ENCODE peak calls at places on chromosomes 6 and 20, in four cellular contexts. One of them, this sample, is unnamed.

GRCh38 chr6:148967546-148967945 is 220.7 kb downstream of the UST start:
- DNase-seq in GM12878: no peak
- DNase-seq in CD4-positive, alpha-beta T cell: no peak
- DNase-seq in upper lobe of right lung: no peak
- DNase-seq in this sample: no peak

GRCh38 chr6:11069760-11070159 is 23.9 kb upstream of the SMIM13 start:
- DNase-seq in GM12878: no peak
- DNase-seq in CD4-positive, alpha-beta T cell: no peak
- DNase-seq in upper lobe of right lung: no peak
- DNase-seq in this sample: no peak

GRCh38 chr6:149935246-149935645 is 6.6 kb upstream of the ULBP2 start:
- DNase-seq in GM12878: no peak
- DNase-seq in CD4-positive, alpha-beta T cell: no peak
- DNase-seq in upper lobe of right lung: no peak
- DNase-seq in this sample: no peak

GRCh38 chr6:102853249-102853955 is 1459.9 kb downstream of the GRIK2 start:
- DNase-seq in GM12878: no peak
- DNase-seq in CD4-positive, alpha-beta T cell: no peak
- DNase-seq in upper lobe of right lung: no peak
- DNase-seq in this sample: no peak

GRCh38 chr20:1555952-1556351 is 1.6 kb downstream of the SIRPD start:
- DNase-seq in GM12878: no peak
- DNase-seq in CD4-positive, alpha-beta T cell: no peak
- DNase-seq in upper lobe of right lung: no peak
- DNase-seq in this sample: no peak

GRCh38 chr6:35140991-35141720 is at the start of gene TCP11:
- DNase-seq in GM12878: no peak
- DNase-seq in CD4-positive, alpha-beta T cell: peak
- DNase-seq in upper lobe of right lung: peak
- DNase-seq in this sample: peak

GRCh38 chr6:144346719-144347446 is 61.7 kb downstream of the UTRN start:
- DNase-seq in GM12878: no peak
- DNase-seq in CD4-positive, alpha-beta T cell: no peak
- DNase-seq in upper lobe of right lung: no peak
- DNase-seq in this sample: peak

GRCh38 chr6:119182404-119182803 is 103.9 kb upstream of the FAM184A start:
- DNase-seq in GM12878: no peak
- DNase-seq in CD4-positive, alpha-beta T cell: no peak
- DNase-seq in upper lobe of right lung: no peak
- DNase-seq in this sample: no peak

GRCh38 chr6:90294989-90295853 is 1.4 kb downstream of the BACH2 start:
- DNase-seq in GM12878: no peak
- DNase-seq in CD4-positive, alpha-beta T cell: peak
- DNase-seq in upper lobe of right lung: peak
- DNase-seq in this sample: peak

GRCh38 chr6:142380626-142381025 is 78.8 kb downstream of the ADGRG6 start:
- DNase-seq in GM12878: no peak
- DNase-seq in CD4-positive, alpha-beta T cell: no peak
- DNase-seq in upper lobe of right lung: no peak
- DNase-seq in this sample: no peak

GRCh38 chr6:26235240-26235730 is 129.7 kb upstream of the BTN3A2 start:
- DNase-seq in GM12878: no peak
- DNase-seq in CD4-positive, alpha-beta T cell: no peak
- DNase-seq in upper lobe of right lung: no peak
- DNase-seq in this sample: no peak

GRCh38 chr20:20690676-20691476 is 21.6 kb downstream of the RALGAPA2 start:
- DNase-seq in GM12878: peak
- DNase-seq in CD4-positive, alpha-beta T cell: no peak
- DNase-seq in upper lobe of right lung: no peak
- DNase-seq in this sample: peak

GRCh38 chr6:1809359-1809988 is 199.8 kb downstream of the FOXC1 start:
- DNase-seq in GM12878: no peak
- DNase-seq in CD4-positive, alpha-beta T cell: no peak
- DNase-seq in upper lobe of right lung: no peak
- DNase-seq in this sample: no peak

GRCh38 chr20:381581-382290 is 1.2 kb downstream of the TRIB3 start:
- DNase-seq in GM12878: peak
- DNase-seq in CD4-positive, alpha-beta T cell: peak
- DNase-seq in upper lobe of right lung: peak
- DNase-seq in this sample: peak

GRCh38 chr6:130063806-130064205 is 45.4 kb downstream of the L3MBTL3 start:
- DNase-seq in GM12878: no peak
- DNase-seq in CD4-positive, alpha-beta T cell: no peak
- DNase-seq in upper lobe of right lung: no peak
- DNase-seq in this sample: no peak

GRCh38 chr6:6798430-6798829 is 209.9 kb downstream of the LY86 start:
- DNase-seq in GM12878: no peak
- DNase-seq in CD4-positive, alpha-beta T cell: no peak
- DNase-seq in upper lobe of right lung: no peak
- DNase-seq in this sample: no peak

GRCh38 chr6:70241031-70241430 is 61.9 kb downstream of the COL9A1 start:
- DNase-seq in GM12878: no peak
- DNase-seq in CD4-positive, alpha-beta T cell: no peak
- DNase-seq in upper lobe of right lung: no peak
- DNase-seq in this sample: no peak

GRCh38 chr6:116096979-116097816 is 3.5 kb upstream of the NT5DC1 start:
- DNase-seq in GM12878: no peak
- DNase-seq in CD4-positive, alpha-beta T cell: no peak
- DNase-seq in upper lobe of right lung: no peak
- DNase-seq in this sample: no peak

GRCh38 chr6:14335071-14335470 is 217.5 kb downstream of the CD83 start:
- DNase-seq in GM12878: no peak
- DNase-seq in CD4-positive, alpha-beta T cell: no peak
- DNase-seq in upper lobe of right lung: no peak
- DNase-seq in this sample: no peak

GRCh38 chr6:137975058-137975940 is 108.2 kb downstream of the TNFAIP3 start:
- DNase-seq in GM12878: peak
- DNase-seq in CD4-positive, alpha-beta T cell: no peak
- DNase-seq in upper lobe of right lung: no peak
- DNase-seq in this sample: peak
- H3K27ac ChIP-seq in GM12878: peak
- H3K27ac ChIP-seq in CD4-positive, alpha-beta T cell: peak
- H3K27ac ChIP-seq in upper lobe of right lung: peak
- H3K27ac ChIP-seq in this sample: no peak

GRCh38 chr6:94251878-94252277 is 832.5 kb upstream of the EPHA7 start:
- DNase-seq in GM12878: no peak
- DNase-seq in CD4-positive, alpha-beta T cell: no peak
- DNase-seq in upper lobe of right lung: no peak
- DNase-seq in this sample: no peak

GRCh38 chr6:94254689-94255088 is 835.3 kb upstream of the EPHA7 start:
- DNase-seq in GM12878: no peak
- DNase-seq in CD4-positive, alpha-beta T cell: no peak
- DNase-seq in upper lobe of right lung: no peak
- DNase-seq in this sample: no peak
- TF ChIP-seq CTCF in GM12878: no peak
- TF ChIP-seq CTCF in CD4-positive, alpha-beta T cell: no peak
- TF ChIP-seq CTCF in upper lobe of right lung: no peak
- TF ChIP-seq CTCF in this sample: no peak

GRCh38 chr6:134589512-134589911 is 271.6 kb upstream of the SGK1 start:
- DNase-seq in GM12878: no peak
- DNase-seq in CD4-positive, alpha-beta T cell: no peak
- DNase-seq in upper lobe of right lung: no peak
- DNase-seq in this sample: peak
- H3K27ac ChIP-seq in GM12878: no peak
- H3K27ac ChIP-seq in CD4-positive, alpha-beta T cell: no peak
- H3K27ac ChIP-seq in upper lobe of right lung: no peak
- H3K27ac ChIP-seq in this sample: no peak

GRCh38 chr6:18584372-18584771 is 197.2 kb downstream of the RNF144B start:
- DNase-seq in GM12878: no peak
- DNase-seq in CD4-positive, alpha-beta T cell: no peak
- DNase-seq in upper lobe of right lung: no peak
- DNase-seq in this sample: no peak
- TF ChIP-seq CTCF in GM12878: no peak
- TF ChIP-seq CTCF in CD4-positive, alpha-beta T cell: no peak
- TF ChIP-seq CTCF in upper lobe of right lung: no peak
- TF ChIP-seq CTCF in this sample: no peak

GRCh38 chr6:37029249-37029959 is 23.9 kb downstream of the FGD2 start:
- DNase-seq in GM12878: no peak
- DNase-seq in CD4-positive, alpha-beta T cell: no peak
- DNase-seq in upper lobe of right lung: peak
- DNase-seq in this sample: peak
- H3K27ac ChIP-seq in GM12878: no peak
- H3K27ac ChIP-seq in CD4-positive, alpha-beta T cell: no peak
- H3K27ac ChIP-seq in upper lobe of right lung: no peak
- H3K27ac ChIP-seq in this sample: no peak

DNA sequence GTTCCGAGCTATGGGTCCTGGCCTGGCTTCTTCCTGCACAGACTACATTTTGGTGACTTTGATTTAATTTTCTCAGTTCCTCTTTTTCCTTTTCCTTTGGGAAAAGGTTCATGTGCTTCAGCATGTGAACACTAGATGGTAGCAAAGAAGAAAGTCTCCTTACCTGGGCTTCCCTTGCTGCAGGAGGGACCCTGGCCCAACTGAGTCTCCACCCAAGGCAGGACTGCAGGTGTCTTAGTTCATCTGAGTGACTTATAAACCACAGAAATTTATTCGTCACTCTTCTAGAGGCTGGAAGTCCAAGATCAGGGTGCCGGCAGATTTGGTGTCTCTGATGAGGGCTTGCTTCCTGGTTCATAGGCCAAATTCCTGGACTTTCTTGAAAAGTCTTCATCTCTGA is 163.2 kb downstream of the SYCP2 start:
- DNase-seq in GM12878: no peak
- DNase-seq in CD4-positive, alpha-beta T cell: no peak
- DNase-seq in upper lobe of right lung: no peak
- DNase-seq in this sample: no peak
- TF ChIP-seq CTCF in GM12878: no peak
- TF ChIP-seq CTCF in CD4-positive, alpha-beta T cell: no peak
- TF ChIP-seq CTCF in upper lobe of right lung: no peak
- TF ChIP-seq CTCF in this sample: no peak

DNA sequence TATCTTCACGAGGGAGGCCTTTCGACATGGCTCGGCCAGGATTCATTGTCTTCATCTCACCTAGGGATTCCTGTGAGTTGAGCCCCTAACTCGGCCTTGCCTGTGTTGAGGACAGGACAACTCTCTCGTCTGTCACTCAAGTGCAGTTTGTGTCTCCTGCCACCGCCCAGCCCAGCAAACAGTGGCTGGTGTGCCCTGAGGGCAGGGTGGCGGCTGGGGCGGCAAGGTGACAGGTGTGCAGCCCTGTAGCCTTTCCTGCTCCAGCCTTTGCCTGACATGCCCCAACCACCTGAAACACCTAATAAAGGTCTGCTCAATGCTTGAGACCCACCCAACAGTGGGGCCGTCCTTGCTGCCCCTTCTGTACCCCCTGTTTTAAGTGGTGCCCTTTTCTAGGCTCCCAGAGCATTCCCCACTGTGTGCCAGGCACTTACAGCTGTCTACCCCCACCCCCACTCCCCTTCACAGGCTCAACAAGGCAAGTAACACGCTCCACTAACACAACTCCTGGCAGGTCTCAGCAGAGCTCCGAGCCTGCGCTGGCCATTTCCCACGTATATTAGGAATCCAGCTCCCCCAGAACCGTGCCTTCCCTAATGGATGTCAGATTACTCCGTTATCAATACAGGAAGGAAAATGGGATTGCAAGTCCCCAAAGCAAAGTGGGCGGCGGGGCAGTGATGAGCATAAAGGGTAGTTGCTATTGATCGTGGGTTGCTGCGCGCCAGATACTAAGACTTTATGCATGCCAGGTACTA is 17.7 kb downstream of the GFRA4 start:
- DNase-seq in GM12878: no peak
- DNase-seq in CD4-positive, alpha-beta T cell: no peak
- DNase-seq in upper lobe of right lung: no peak
- DNase-seq in this sample: no peak
- H3K27ac ChIP-seq in GM12878: no peak
- H3K27ac ChIP-seq in CD4-positive, alpha-beta T cell: no peak
- H3K27ac ChIP-seq in upper lobe of right lung: no peak
- H3K27ac ChIP-seq in this sample: no peak

GRCh38 chr6:51349866-51350265 is 531.2 kb downstream of the TFAP2B start:
- DNase-seq in GM12878: no peak
- DNase-seq in CD4-positive, alpha-beta T cell: no peak
- DNase-seq in upper lobe of right lung: no peak
- DNase-seq in this sample: no peak

GRCh38 chr6:51352506-51353029 is 533.9 kb downstream of the TFAP2B start:
- DNase-seq in GM12878: no peak
- DNase-seq in CD4-positive, alpha-beta T cell: no peak
- DNase-seq in upper lobe of right lung: no peak
- DNase-seq in this sample: no peak

GRCh38 chr6:51350308-51350904 is 531.7 kb downstream of the TFAP2B start:
- DNase-seq in GM12878: no peak
- DNase-seq in CD4-positive, alpha-beta T cell: no peak
- DNase-seq in upper lobe of right lung: no peak
- DNase-seq in this sample: no peak
- TF ChIP-seq CTCF in GM12878: peak
- TF ChIP-seq CTCF in CD4-positive, alpha-beta T cell: no peak
- TF ChIP-seq CTCF in upper lobe of right lung: peak
- TF ChIP-seq CTCF in this sample: no peak